ENCODE peak calls at places on chromosomes 6 and 20, in eight cellular contexts. V, J, G, K, D, R, Y and B are unnamed samples.

GRCh38 chr6:43910149-43910637 is 140.2 kb downstream of the VEGFA start:
- DNase-seq in Y (no peak), V (no peak), D (no peak), R (no peak), G (no peak), K (no peak), J (no peak), B (no peak)

GRCh38 chr6:34656378-34657036 is 40.1 kb downstream of the ILRUN start:
- DNase-seq in D (no peak), J (peak), K (peak), G (no peak), V (no peak), R (peak), Y (no peak), B (peak)

GRCh38 chr6:38110407-38111025 is 291.0 kb downstream of the ZFAND3 start:
- DNase-seq in V (no peak), D (no peak), G (no peak), Y (no peak), K (no peak), J (no peak), R (no peak), B (no peak)

GRCh38 chr6:71420693-71421328 is 132.2 kb downstream of the OGFRL1 start:
- DNase-seq in J (no peak), D (peak), Y (peak), V (peak), G (no peak), R (peak), K (no peak), B (no peak)

GRCh38 chr20:3677733-3678132 is 4.1 kb downstream of the ADAM33 start:
- DNase-seq in J (no peak), Y (no peak), R (no peak), K (no peak), G (no peak), D (peak), V (no peak), B (no peak)

GRCh38 chr6:24529985-24530384 is 35.2 kb downstream of the ALDH5A1 start:
- DNase-seq in R (no peak), K (no peak), G (no peak), Y (no peak), J (no peak), D (no peak), V (no peak), B (no peak)

GRCh38 chr6:144286503-144287393 is 1.6 kb downstream of the UTRN start:
- DNase-seq in R (peak), K (no peak), J (peak), D (peak), Y (peak), V (no peak), G (no peak), B (no peak)

GRCh38 chr20:4661191-4661590 is 60.5 kb upstream of the PRND start:
- DNase-seq in R (no peak), J (no peak), G (no peak), D (no peak), K (no peak), Y (no peak), V (no peak), B (peak)

GRCh38 chr6:1607557-1608221 is 2.0 kb upstream of the FOXC1 start:
- DNase-seq in J (peak), K (no peak), G (no peak), D (no peak), Y (peak), V (no peak), R (no peak), B (peak)

GRCh38 chr6:53220605-53221004 is 72.0 kb upstream of the GCM1 start:
- DNase-seq in J (no peak), G (no peak), V (no peak), R (no peak), K (no peak), D (no peak), Y (no peak), B (no peak)

GRCh38 chr20:39395478-39396291 is 433.5 kb downstream of the DHX35 start:
- DNase-seq in Y (no peak), V (no peak), J (no peak), R (no peak), D (no peak), K (no peak), G (no peak), B (no peak)

GRCh38 chr6:135146160-135146920 is 34.8 kb upstream of the MYB start:
- DNase-seq in R (peak), Y (no peak), D (no peak), J (no peak), G (no peak), K (no peak), V (no peak), B (peak)

GRCh38 chr20:34262488-34263288 is 21.5 kb downstream of the ASIP start:
- DNase-seq in Y (no peak), R (no peak), V (no peak), D (peak), G (no peak), K (no peak), J (peak), B (peak)

GRCh38 chr6:159679091-159680077 is 13.7 kb downstream of the SOD2 start:
- DNase-seq in Y (no peak), G (no peak), J (no peak), R (no peak), V (no peak), D (no peak), K (no peak), B (no peak)

GRCh38 chr6:148616811-148617210 is 130.0 kb upstream of the UST start:
- DNase-seq in D (no peak), V (no peak), J (no peak), K (no peak), Y (no peak), G (no peak), R (no peak), B (no peak)

GRCh38 chr6:120771019-120771418 is 563.3 kb downstream of the TBC1D32 start:
- DNase-seq in R (no peak), D (no peak), K (no peak), V (no peak), J (no peak), Y (no peak), G (no peak), B (no peak)

GRCh38 chr6:19802656-19803055 is 34.5 kb upstream of the ID4 start:
- DNase-seq in V (no peak), D (no peak), G (no peak), R (no peak), K (no peak), Y (no peak), J (no peak), B (no peak)

GRCh38 chr6:15504581-15505350 is 158.1 kb downstream of the DTNBP1 start:
- DNase-seq in J (peak), G (no peak), Y (peak), R (peak), K (no peak), D (peak), V (peak), B (no peak)

GRCh38 chr20:6767166-6767535 is 335 bp upstream of the BMP2 start:
- DNase-seq in G (no peak), J (no peak), K (no peak), Y (no peak), R (no peak), D (no peak), V (no peak), B (no peak)
- H3K4me3 ChIP-seq in G (peak), J (peak), K (peak), Y (peak), R (peak), D (peak), V (peak), B (peak)

DNA sequence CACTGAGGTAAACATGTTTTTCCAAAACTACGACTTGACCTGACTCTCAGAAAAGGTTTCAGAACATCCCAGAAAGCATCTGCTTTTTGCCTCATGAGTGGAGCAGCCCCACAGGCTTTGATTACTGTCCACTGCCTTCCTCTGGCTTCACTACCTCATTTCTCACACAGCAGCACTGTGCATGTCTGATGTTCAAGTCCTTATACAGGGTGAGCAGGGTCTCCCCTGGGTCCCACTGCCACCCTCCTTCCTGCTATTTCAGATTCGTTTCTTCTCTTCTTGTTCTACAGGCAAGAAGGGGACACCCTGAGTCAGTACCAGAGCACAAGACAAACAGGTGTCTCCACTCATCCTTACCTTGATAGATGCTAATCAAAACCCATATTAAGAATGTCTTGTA is 64.7 kb upstream of the NFATC2 start:
- DNase-seq in V (no peak), G (no peak), J (no peak), D (no peak), K (no peak), Y (no peak), R (no peak), B (peak)
- H3K4me3 ChIP-seq in V (no peak), G (no peak), J (no peak), D (no peak), K (no peak), Y (no peak), R (no peak), B (no peak)

DNA sequence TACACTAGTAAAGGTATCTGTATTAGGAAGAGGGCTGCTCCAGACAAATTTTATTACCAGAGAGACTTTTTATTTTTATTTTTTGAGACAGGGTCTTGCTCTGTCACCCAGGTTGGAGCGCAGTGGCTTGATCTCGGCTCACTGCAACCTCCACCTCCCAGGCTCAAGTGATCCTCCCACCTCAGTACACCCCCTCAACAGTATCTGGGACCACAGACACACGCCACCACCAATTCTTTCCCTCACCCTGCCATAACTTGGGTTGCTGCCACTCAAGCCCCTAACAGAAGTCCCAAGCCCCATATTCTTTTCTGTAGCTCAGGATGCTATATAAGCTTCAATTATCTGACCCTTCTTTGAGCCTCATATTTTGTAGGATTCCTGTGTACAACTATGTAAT is 6.9 kb downstream of the BCL2L1 start:
- DNase-seq in G (no peak), K (no peak), J (no peak), R (no peak), D (no peak), Y (no peak), V (no peak), B (no peak)
- H3K4me3 ChIP-seq in G (no peak), K (no peak), J (peak), R (no peak), D (peak), Y (peak), V (no peak), B (no peak)

DNA sequence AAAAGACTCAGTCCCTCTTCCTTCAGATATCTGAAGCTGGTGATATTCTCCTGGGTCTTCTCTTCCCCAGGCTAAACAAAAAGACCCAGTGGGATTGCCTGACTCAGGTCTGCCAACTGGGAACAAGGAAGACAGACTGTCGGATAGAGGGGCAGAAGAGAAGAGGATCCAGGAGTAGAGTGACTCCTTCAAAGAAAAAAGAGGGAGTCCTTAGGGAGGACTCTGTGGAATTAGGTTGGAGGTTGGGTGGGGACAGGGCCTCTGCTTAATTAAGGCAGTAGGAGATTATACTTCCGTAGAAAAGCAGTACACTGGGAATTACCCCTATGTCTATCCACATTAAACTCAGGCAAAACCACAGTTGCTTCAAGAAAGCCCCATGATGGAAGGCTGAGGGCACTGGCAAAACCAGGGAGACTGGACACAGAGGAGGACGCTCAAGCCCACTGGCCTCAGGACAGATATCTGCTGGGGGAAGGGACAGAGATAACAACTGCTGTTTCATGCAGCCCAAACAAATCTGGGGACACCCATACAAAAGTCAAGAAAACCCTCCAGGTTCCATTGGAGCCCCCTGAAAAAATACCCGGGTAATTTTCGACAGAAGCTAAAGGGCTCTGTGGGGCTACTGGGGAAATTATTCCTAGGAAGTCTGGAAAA is 5.7 kb downstream of the BCL2L1 start:
- DNase-seq in D (no peak), Y (no peak), G (no peak), V (no peak), R (no peak), K (no peak), J (no peak), B (no peak)
- H3K4me3 ChIP-seq in D (peak), Y (peak), G (peak), V (peak), R (no peak), K (peak), J (peak), B (peak)

GRCh38 chr20:58109918-58110635 is 118.4 kb downstream of the ANKRD60 start:
- DNase-seq in J (no peak), V (no peak), R (no peak), Y (no peak), D (no peak), K (no peak), G (peak), B (no peak)

GRCh38 chr20:58111340-58112016 is 117.0 kb downstream of the ANKRD60 start:
- DNase-seq in K (no peak), R (no peak), J (no peak), D (no peak), G (no peak), Y (no peak), V (no peak), B (no peak)

GRCh38 chr20:58109126-58109880 is 119.2 kb downstream of the ANKRD60 start:
- DNase-seq in R (peak), Y (no peak), V (no peak), K (no peak), D (no peak), J (no peak), G (no peak), B (no peak)

GRCh38 chr20:58113706-58114105 is 114.7 kb downstream of the ANKRD60 start:
- DNase-seq in V (no peak), Y (no peak), R (no peak), D (no peak), G (no peak), K (no peak), J (no peak), B (no peak)

GRCh38 chr20:58112017-58112781 is 116.3 kb downstream of the ANKRD60 start:
- DNase-seq in G (peak), Y (peak), V (no peak), R (peak), D (no peak), J (no peak), K (peak), B (peak)
- H3K4me3 ChIP-seq in G (no peak), Y (no peak), V (no peak), R (no peak), D (no peak), J (no peak), K (no peak), B (no peak)

GRCh38 chr20:23245553-23246128 is 105.0 kb upstream of the NXT1 start:
- DNase-seq in K (peak), D (peak), V (no peak), J (peak), R (peak), Y (no peak), G (no peak), B (peak)
- H3K4me3 ChIP-seq in K (no peak), D (no peak), V (no peak), J (no peak), R (no peak), Y (no peak), G (no peak), B (no peak)

DNA sequence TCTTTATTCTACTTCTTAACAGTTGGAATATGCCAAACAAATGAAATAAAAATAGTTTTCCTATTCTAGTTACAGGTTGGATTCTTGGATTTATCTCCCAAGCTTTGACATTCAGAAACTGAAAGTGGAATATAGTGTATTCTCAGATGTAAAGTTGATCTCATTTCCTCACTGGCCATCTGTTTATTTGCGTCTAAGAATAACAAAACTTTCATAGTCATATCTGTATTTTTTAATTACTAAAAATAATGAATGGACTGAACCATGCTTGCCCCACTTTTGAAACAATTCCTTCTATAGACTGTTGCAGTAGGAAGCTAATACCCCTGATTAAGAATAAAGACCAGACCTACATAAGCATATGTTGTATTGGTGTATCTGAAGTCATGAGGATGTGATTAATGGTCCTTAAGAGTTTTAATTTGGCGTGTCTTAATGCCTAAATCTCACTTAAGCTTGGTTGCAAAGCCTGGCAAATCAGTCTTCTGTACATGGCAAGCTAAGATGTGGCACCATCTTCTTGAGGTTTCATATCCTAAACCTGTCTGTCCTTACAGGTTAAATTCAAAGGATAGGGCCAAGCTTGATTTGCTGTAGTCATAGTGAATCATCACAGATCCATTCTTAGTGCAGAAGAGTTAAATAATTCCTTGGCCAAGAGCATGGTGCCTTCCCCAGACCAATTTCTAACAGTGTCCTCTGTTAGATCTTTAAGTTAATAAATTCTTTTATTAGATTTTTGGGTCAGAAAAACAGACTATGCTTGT is 58.9 kb downstream of the FOXO3 start:
- DNase-seq in G (no peak), D (no peak), V (no peak), K (no peak), Y (no peak), R (peak), J (no peak), B (no peak)
- H3K4me3 ChIP-seq in G (no peak), D (no peak), V (no peak), K (peak), Y (no peak), R (no peak), J (no peak), B (no peak)

GRCh38 chr20:49823152-49823847 is 10.7 kb downstream of the SLC9A8 start:
- DNase-seq in D (no peak), Y (no peak), V (no peak), J (no peak), R (no peak), G (no peak), K (peak), B (peak)
- H3K4me3 ChIP-seq in D (no peak), Y (no peak), V (no peak), J (no peak), R (no peak), G (no peak), K (no peak), B (no peak)